ENCODE peak calls at places on chromosomes 6 and 20, in six cellular contexts. One of them, this sample, is unnamed.

GRCh38 chr6:168416531-168416930 is 24.5 kb upstream of the SMOC2 start:
- DNase-seq in neural progenitor cell: no peak
- DNase-seq in stimulated activated naive CD8-positive, alpha-beta T cell treated with anti-CD3 and anti-CD28 coated beads, Interleukin-15, amount 100 ng/mL, for 72 hours: no peak
- DNase-seq in GM18507: no peak
- DNase-seq in GM06990: no peak
- DNase-seq in GM04503: no peak
- DNase-seq in this sample: no peak

GRCh38 chr6:149414822-149415221 is 14.8 kb downstream of the SUMO4 start:
- DNase-seq in neural progenitor cell: no peak
- DNase-seq in stimulated activated naive CD8-positive, alpha-beta T cell treated with anti-CD3 and anti-CD28 coated beads, Interleukin-15, amount 100 ng/mL, for 72 hours: no peak
- DNase-seq in GM18507: no peak
- DNase-seq in GM06990: no peak
- DNase-seq in GM04503: no peak
- DNase-seq in this sample: no peak

GRCh38 chr6:37456816-37457560 is 24.0 kb downstream of the CMTR1 start:
- DNase-seq in neural progenitor cell: no peak
- DNase-seq in stimulated activated naive CD8-positive, alpha-beta T cell treated with anti-CD3 and anti-CD28 coated beads, Interleukin-15, amount 100 ng/mL, for 72 hours: no peak
- DNase-seq in GM18507: no peak
- DNase-seq in GM06990: no peak
- DNase-seq in GM04503: peak
- DNase-seq in this sample: no peak

GRCh38 chr6:52995913-52996685 is 1.0 kb upstream of the GSTA4 start:
- DNase-seq in neural progenitor cell: peak
- DNase-seq in stimulated activated naive CD8-positive, alpha-beta T cell treated with anti-CD3 and anti-CD28 coated beads, Interleukin-15, amount 100 ng/mL, for 72 hours: peak
- DNase-seq in GM18507: no peak
- DNase-seq in GM06990: peak
- DNase-seq in GM04503: peak
- DNase-seq in this sample: peak

GRCh38 chr6:162058281-162058875 is 669.2 kb downstream of the PRKN start:
- DNase-seq in neural progenitor cell: no peak
- DNase-seq in stimulated activated naive CD8-positive, alpha-beta T cell treated with anti-CD3 and anti-CD28 coated beads, Interleukin-15, amount 100 ng/mL, for 72 hours: no peak
- DNase-seq in GM18507: no peak
- DNase-seq in GM06990: no peak
- DNase-seq in GM04503: no peak
- DNase-seq in this sample: peak

GRCh38 chr20:43844778-43845614 is 69.7 kb upstream of the TOX2 start:
- DNase-seq in neural progenitor cell: no peak
- DNase-seq in stimulated activated naive CD8-positive, alpha-beta T cell treated with anti-CD3 and anti-CD28 coated beads, Interleukin-15, amount 100 ng/mL, for 72 hours: no peak
- DNase-seq in GM18507: no peak
- DNase-seq in GM06990: no peak
- DNase-seq in GM04503: peak
- DNase-seq in this sample: peak

GRCh38 chr6:142861711-142862110 is 83.3 kb downstream of the HIVEP2 start:
- DNase-seq in neural progenitor cell: no peak
- DNase-seq in stimulated activated naive CD8-positive, alpha-beta T cell treated with anti-CD3 and anti-CD28 coated beads, Interleukin-15, amount 100 ng/mL, for 72 hours: no peak
- DNase-seq in GM18507: no peak
- DNase-seq in GM06990: no peak
- DNase-seq in GM04503: no peak
- DNase-seq in this sample: no peak

GRCh38 chr6:106084106-106084963 is 1.8 kb upstream of the PRDM1 start:
- DNase-seq in neural progenitor cell: peak
- DNase-seq in stimulated activated naive CD8-positive, alpha-beta T cell treated with anti-CD3 and anti-CD28 coated beads, Interleukin-15, amount 100 ng/mL, for 72 hours: no peak
- DNase-seq in GM18507: no peak
- DNase-seq in GM06990: peak
- DNase-seq in GM04503: no peak
- DNase-seq in this sample: no peak

GRCh38 chr6:42028234-42029061 is 21.9 kb upstream of the TAF8 start:
- DNase-seq in neural progenitor cell: no peak
- DNase-seq in stimulated activated naive CD8-positive, alpha-beta T cell treated with anti-CD3 and anti-CD28 coated beads, Interleukin-15, amount 100 ng/mL, for 72 hours: peak
- DNase-seq in GM18507: no peak
- DNase-seq in GM06990: no peak
- DNase-seq in GM04503: no peak
- DNase-seq in this sample: peak

GRCh38 chr6:321158-321438 is 28.8 kb downstream of the DUSP22 start:
- DNase-seq in neural progenitor cell: no peak
- DNase-seq in stimulated activated naive CD8-positive, alpha-beta T cell treated with anti-CD3 and anti-CD28 coated beads, Interleukin-15, amount 100 ng/mL, for 72 hours: no peak
- DNase-seq in GM18507: no peak
- DNase-seq in GM06990: no peak
- DNase-seq in GM04503: no peak
- DNase-seq in this sample: no peak

GRCh38 chr6:79250107-79250514 is 15.6 kb upstream of the HMGN3 start:
- DNase-seq in neural progenitor cell: peak
- DNase-seq in stimulated activated naive CD8-positive, alpha-beta T cell treated with anti-CD3 and anti-CD28 coated beads, Interleukin-15, amount 100 ng/mL, for 72 hours: no peak
- DNase-seq in GM18507: no peak
- DNase-seq in GM06990: peak
- DNase-seq in GM04503: no peak
- DNase-seq in this sample: no peak

GRCh38 chr6:394641-395289 is 3.2 kb downstream of the IRF4 start:
- DNase-seq in neural progenitor cell: no peak
- DNase-seq in stimulated activated naive CD8-positive, alpha-beta T cell treated with anti-CD3 and anti-CD28 coated beads, Interleukin-15, amount 100 ng/mL, for 72 hours: no peak
- DNase-seq in GM18507: no peak
- DNase-seq in GM06990: no peak
- DNase-seq in GM04503: no peak
- DNase-seq in this sample: no peak

GRCh38 chr20:19073584-19074198 is 138.8 kb upstream of the SLC24A3 start:
- DNase-seq in neural progenitor cell: peak
- DNase-seq in stimulated activated naive CD8-positive, alpha-beta T cell treated with anti-CD3 and anti-CD28 coated beads, Interleukin-15, amount 100 ng/mL, for 72 hours: no peak
- DNase-seq in GM18507: no peak
- DNase-seq in GM06990: peak
- DNase-seq in GM04503: no peak
- DNase-seq in this sample: no peak

GRCh38 chr6:108635505-108636226 is 74.9 kb downstream of the FOXO3 start:
- DNase-seq in neural progenitor cell: peak
- DNase-seq in stimulated activated naive CD8-positive, alpha-beta T cell treated with anti-CD3 and anti-CD28 coated beads, Interleukin-15, amount 100 ng/mL, for 72 hours: peak
- DNase-seq in GM18507: no peak
- DNase-seq in GM06990: no peak
- DNase-seq in GM04503: no peak
- DNase-seq in this sample: no peak

GRCh38 chr20:37737806-37738442 is 44.1 kb downstream of the CTNNBL1 start:
- DNase-seq in neural progenitor cell: no peak
- DNase-seq in stimulated activated naive CD8-positive, alpha-beta T cell treated with anti-CD3 and anti-CD28 coated beads, Interleukin-15, amount 100 ng/mL, for 72 hours: no peak
- DNase-seq in GM18507: no peak
- DNase-seq in GM06990: no peak
- DNase-seq in GM04503: no peak
- DNase-seq in this sample: no peak

GRCh38 chr6:153090241-153090930 is 40.7 kb downstream of the RGS17 start:
- DNase-seq in neural progenitor cell: no peak
- DNase-seq in stimulated activated naive CD8-positive, alpha-beta T cell treated with anti-CD3 and anti-CD28 coated beads, Interleukin-15, amount 100 ng/mL, for 72 hours: no peak
- DNase-seq in GM18507: no peak
- DNase-seq in GM06990: no peak
- DNase-seq in GM04503: no peak
- DNase-seq in this sample: no peak

GRCh38 chr6:121247386-121247785 is 86.9 kb downstream of the TBC1D32 start:
- DNase-seq in neural progenitor cell: no peak
- DNase-seq in stimulated activated naive CD8-positive, alpha-beta T cell treated with anti-CD3 and anti-CD28 coated beads, Interleukin-15, amount 100 ng/mL, for 72 hours: no peak
- DNase-seq in GM18507: no peak
- DNase-seq in GM06990: no peak
- DNase-seq in GM04503: no peak
- DNase-seq in this sample: no peak

GRCh38 chr20:23362392-23363256 is 642 bp downstream of the GZF1 start:
- DNase-seq in neural progenitor cell: peak
- DNase-seq in stimulated activated naive CD8-positive, alpha-beta T cell treated with anti-CD3 and anti-CD28 coated beads, Interleukin-15, amount 100 ng/mL, for 72 hours: peak
- DNase-seq in GM18507: no peak
- DNase-seq in GM06990: no peak
- DNase-seq in GM04503: no peak
- DNase-seq in this sample: no peak

GRCh38 chr6:63611560-63611959 is 24.0 kb upstream of the PHF3 start:
- DNase-seq in neural progenitor cell: no peak
- DNase-seq in stimulated activated naive CD8-positive, alpha-beta T cell treated with anti-CD3 and anti-CD28 coated beads, Interleukin-15, amount 100 ng/mL, for 72 hours: no peak
- DNase-seq in GM18507: no peak
- DNase-seq in GM06990: no peak
- DNase-seq in GM04503: no peak
- DNase-seq in this sample: no peak

GRCh38 chr6:147274776-147275175 is 70.6 kb downstream of the STXBP5 start:
- DNase-seq in neural progenitor cell: no peak
- DNase-seq in stimulated activated naive CD8-positive, alpha-beta T cell treated with anti-CD3 and anti-CD28 coated beads, Interleukin-15, amount 100 ng/mL, for 72 hours: no peak
- DNase-seq in GM18507: no peak
- DNase-seq in GM06990: no peak
- DNase-seq in GM04503: no peak
- DNase-seq in this sample: no peak

GRCh38 chr6:56984374-56984773 is 29.5 kb downstream of the BEND6 start:
- DNase-seq in neural progenitor cell: no peak
- DNase-seq in stimulated activated naive CD8-positive, alpha-beta T cell treated with anti-CD3 and anti-CD28 coated beads, Interleukin-15, amount 100 ng/mL, for 72 hours: no peak
- DNase-seq in GM18507: no peak
- DNase-seq in GM06990: no peak
- DNase-seq in GM04503: no peak
- DNase-seq in this sample: no peak

GRCh38 chr6:135693971-135694370 is 157.5 kb upstream of the PDE7B start:
- DNase-seq in neural progenitor cell: no peak
- DNase-seq in stimulated activated naive CD8-positive, alpha-beta T cell treated with anti-CD3 and anti-CD28 coated beads, Interleukin-15, amount 100 ng/mL, for 72 hours: no peak
- DNase-seq in GM18507: no peak
- DNase-seq in GM06990: no peak
- DNase-seq in GM04503: no peak
- DNase-seq in this sample: no peak

GRCh38 chr6:131107166-131107565 is 28.1 kb upstream of the AKAP7 start:
- DNase-seq in neural progenitor cell: no peak
- DNase-seq in stimulated activated naive CD8-positive, alpha-beta T cell treated with anti-CD3 and anti-CD28 coated beads, Interleukin-15, amount 100 ng/mL, for 72 hours: no peak
- DNase-seq in GM18507: no peak
- DNase-seq in GM06990: peak
- DNase-seq in GM04503: no peak
- DNase-seq in this sample: no peak

GRCh38 chr20:49104365-49104648 is 58.2 kb downstream of the CSE1L start:
- DNase-seq in neural progenitor cell: peak
- DNase-seq in stimulated activated naive CD8-positive, alpha-beta T cell treated with anti-CD3 and anti-CD28 coated beads, Interleukin-15, amount 100 ng/mL, for 72 hours: no peak
- DNase-seq in GM18507: no peak
- DNase-seq in GM06990: no peak
- DNase-seq in GM04503: no peak
- DNase-seq in this sample: no peak

This sample was measured in NCI-H460.